ENCODE peak calls at places on chromosomes 11 and 22, in seven cellular contexts. A is GM10248, D is WTC11, N is ovary, O is hepatocyte, W is PC-9, V is psoas muscle. H is an unnamed sample.

GRCh38 chr11:118619444-118620205 is 12.2 kb downstream of the PHLDB1 start:
- DNase-seq in A (no peak), D (no peak), N (peak), O (peak), W (peak), V (peak), H (no peak)

GRCh38 chr22:48167238-48167637 is 1404.8 kb downstream of the TBC1D22A start:
- DNase-seq in A (no peak), D (no peak), N (no peak), O (no peak), W (no peak), V (no peak), H (no peak)

GRCh38 chr11:11620966-11621880 is 582 bp downstream of the GALNT18 start:
- DNase-seq in A (peak), D (no peak), N (peak), O (peak), W (no peak), V (peak), H (peak)

GRCh38 chr11:86176165-86176884 is 68.2 kb upstream of the EED start:
- DNase-seq in A (peak), D (no peak), N (no peak), O (no peak), W (peak), V (no peak), H (peak)

GRCh38 chr11:118841469-118842222 is 42.0 kb upstream of the CXCR5 start:
- DNase-seq in A (peak), D (no peak), N (no peak), O (no peak), W (no peak), V (no peak), H (peak)

GRCh38 chr11:128324051-128324481 is 263.3 kb downstream of the ETS1 start:
- DNase-seq in A (no peak), D (no peak), N (no peak), O (no peak), W (no peak), V (no peak), H (peak)

GRCh38 chr11:69520186-69520585 is 38.7 kb downstream of the LINC01488 start:
- DNase-seq in A (no peak), D (no peak), N (no peak), O (no peak), W (no peak), V (no peak), H (no peak)

GRCh38 chr11:2758751-2759150 is 59.0 kb upstream of the KCNQ1OT1 start:
- DNase-seq in A (no peak), D (peak), N (no peak), O (no peak), W (no peak), V (no peak), H (no peak)

GRCh38 chr11:120710354-120711187 is 199.0 kb downstream of the GRIK4 start:
- DNase-seq in A (no peak), D (peak), N (peak), O (peak), W (peak), V (peak), H (no peak)

GRCh38 chr11:122100222-122101080 is 15.6 kb downstream of the BLID start:
- DNase-seq in A (no peak), D (peak), N (peak), O (peak), W (no peak), V (peak), H (peak)

GRCh38 chr11:35144103-35144741 is 5.3 kb downstream of the CD44 start:
- DNase-seq in A (peak), D (no peak), N (no peak), O (no peak), W (peak), V (no peak), H (peak)

GRCh38 chr22:23579280-23579679 is 810 bp downstream of the IGLL1 start:
- DNase-seq in A (no peak), D (no peak), N (no peak), O (no peak), W (no peak), V (no peak), H (no peak)

GRCh38 chr11:134993691-134994243 is 581.7 kb upstream of the B3GAT1 start:
- DNase-seq in A (no peak), D (no peak), N (no peak), O (no peak), W (no peak), V (no peak), H (no peak)

GRCh38 chr11:12552677-12553076 is 121.5 kb upstream of the TEAD1 start:
- DNase-seq in A (no peak), D (no peak), N (peak), O (peak), W (no peak), V (no peak), H (no peak)

GRCh38 chr22:39368402-39368801 is 18.6 kb downstream of the SYNGR1 start:
- DNase-seq in A (no peak), D (no peak), N (no peak), O (no peak), W (no peak), V (no peak), H (no peak)

GRCh38 chr11:46265764-46266163 is 11.7 kb upstream of the CREB3L1 start:
- DNase-seq in A (no peak), D (no peak), N (no peak), O (no peak), W (no peak), V (no peak), H (no peak)

GRCh38 chr22:48353116-48353947 is 1474.3 kb downstream of the BRD1 start:
- DNase-seq in A (no peak), D (no peak), N (no peak), O (no peak), W (no peak), V (peak), H (no peak)

GRCh38 chr11:134134167-134134566 is 65.3 kb downstream of the JAM3 start:
- DNase-seq in A (no peak), D (no peak), N (no peak), O (no peak), W (no peak), V (no peak), H (no peak)

GRCh38 chr22:36853407-36854099 is 7.3 kb upstream of the NCF4 start:
- DNase-seq in A (peak), D (peak), N (no peak), O (peak), W (peak), V (peak), H (peak)
- TF ChIP-seq CTCF in A (peak), D (peak), N (no peak), O (peak), W (peak), V (peak), H (peak)

DNA sequence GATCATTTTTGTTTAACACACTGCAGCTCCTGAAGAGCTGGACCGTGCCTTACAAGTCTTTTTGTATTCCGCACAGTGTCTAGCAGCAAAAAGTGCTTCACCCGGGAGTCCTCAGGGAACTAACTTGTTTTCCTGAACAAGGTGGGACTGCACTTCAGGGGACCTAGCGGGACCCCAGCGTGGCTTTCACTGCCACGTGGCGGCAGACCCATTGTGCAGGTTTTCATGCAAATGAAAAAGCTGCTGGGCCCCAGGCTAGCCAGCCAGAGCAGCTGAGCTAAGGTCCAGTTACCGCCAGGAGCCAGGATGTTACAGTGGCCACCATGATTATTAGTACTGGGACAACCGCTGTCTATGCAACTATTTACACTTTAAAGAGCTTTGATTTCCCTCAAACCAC is 90.6 kb downstream of the FAR1 start:
- DNase-seq in A (no peak), D (no peak), N (no peak), O (no peak), W (no peak), V (no peak), H (no peak)
- TF ChIP-seq CTCF in A (no peak), D (no peak), N (no peak), O (no peak), W (no peak), V (no peak), H (no peak)

GRCh38 chr11:64848779-64849599 is 4.5 kb upstream of the CDC42BPG start:
- DNase-seq in A (no peak), D (peak), N (no peak), O (peak), W (peak), V (no peak), H (peak)
- TF ChIP-seq CTCF in A (peak), D (peak), N (no peak), O (no peak), W (no peak), V (no peak), H (no peak)

GRCh38 chr11:100753562-100753961 is 66.5 kb downstream of the ARHGAP42 start:
- DNase-seq in A (no peak), D (peak), N (no peak), O (no peak), W (no peak), V (no peak), H (no peak)
- TF ChIP-seq CTCF in A (no peak), D (no peak), N (no peak), O (no peak), W (no peak), V (no peak), H (no peak)

DNA sequence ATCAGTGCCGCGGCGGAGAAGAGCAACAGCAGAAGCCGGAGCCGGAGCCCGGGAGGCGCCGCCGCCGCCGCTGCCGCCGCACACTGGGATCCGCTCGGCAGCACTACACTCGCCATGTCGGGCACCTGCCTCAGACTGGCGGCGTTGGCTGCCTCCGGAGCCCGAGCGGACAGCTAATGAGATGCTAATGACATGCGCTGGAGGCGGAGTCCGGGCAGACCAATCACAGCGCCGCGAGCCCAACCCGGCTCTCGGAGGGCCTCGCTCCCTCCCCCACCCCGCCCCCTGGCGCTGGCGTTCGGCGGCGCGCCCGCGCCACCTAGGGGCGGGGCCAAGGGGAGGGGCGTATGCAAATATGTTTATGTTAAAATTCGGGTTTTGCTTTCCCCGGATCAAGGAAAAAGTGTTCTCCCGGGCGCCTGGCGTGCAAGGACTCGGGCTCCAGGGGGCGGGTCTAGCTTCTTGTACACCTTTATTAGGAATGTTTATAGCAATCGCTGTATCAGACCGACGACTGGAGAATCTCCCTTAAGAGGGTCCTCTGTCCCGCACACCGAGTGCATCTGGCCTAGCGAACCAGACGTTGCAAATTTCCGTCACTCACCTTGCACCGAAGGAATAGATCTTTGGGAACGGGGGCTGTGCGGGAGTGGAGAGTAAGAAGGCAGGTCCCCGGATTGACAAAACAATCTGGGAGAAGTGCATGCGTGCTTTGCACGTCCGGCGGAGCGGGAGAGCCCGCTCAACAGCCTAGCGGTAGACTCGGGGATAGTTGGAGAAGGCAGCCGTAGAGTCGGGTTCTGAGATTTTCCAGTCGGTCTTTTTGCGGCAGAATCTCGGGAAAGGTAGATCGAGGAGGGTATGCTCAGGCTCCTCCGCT is at the start of gene CADM1:
- DNase-seq in A (peak), D (peak), N (peak), O (peak), W (no peak), V (peak), H (peak)
- TF ChIP-seq CTCF in A (peak), D (peak), N (peak), O (peak), W (no peak), V (peak), H (peak)

GRCh38 chr11:100008440-100008839 is 678.6 kb upstream of the ARHGAP42 start:
- DNase-seq in A (no peak), D (no peak), N (no peak), O (peak), W (no peak), V (no peak), H (no peak)

GRCh38 chr11:100010393-100010792 is 676.7 kb upstream of the ARHGAP42 start:
- DNase-seq in A (no peak), D (peak), N (no peak), O (no peak), W (no peak), V (no peak), H (no peak)

GRCh38 chr11:100009728-100010127 is 677.4 kb upstream of the ARHGAP42 start:
- DNase-seq in A (no peak), D (no peak), N (no peak), O (no peak), W (no peak), V (no peak), H (no peak)

GRCh38 chr11:100003985-100004384 is 683.1 kb upstream of the ARHGAP42 start:
- DNase-seq in A (no peak), D (no peak), N (no peak), O (peak), W (no peak), V (no peak), H (no peak)

GRCh38 chr11:100004541-100004940 is 682.5 kb upstream of the ARHGAP42 start:
- DNase-seq in A (no peak), D (no peak), N (peak), O (peak), W (no peak), V (no peak), H (no peak)
- TF ChIP-seq CTCF in A (no peak), D (no peak), N (no peak), O (no peak), W (no peak), V (no peak), H (no peak)

H was measured in activated CD8-positive, alpha-beta T cell treated with anti-CD3 and anti-CD28 coated beads for 36 hours.